ENCODE peak calls at places on chromosomes 12 and 14, in six cellular contexts. N is neural crest cell, B is DND-41, V is tibial artery, K is progenitor cell of endocrine pancreas, M is fibroblast of mammary gland. F is an unnamed sample.

GRCh38 chr14:30896435-30896834 is 22.1 kb downstream of the COCH start:
- DNase-seq in N (no peak), B (no peak), V (no peak), K (no peak), M (no peak), F (no peak)

GRCh38 chr14:67241416-67242362 is at the start of gene PALS1:
- DNase-seq in N (peak; percentile 74), B (no peak), V (no peak), K (peak; percentile 77), M (peak; percentile 87), F (no peak)

GRCh38 chr12:101667591-101667990 is 29.8 kb upstream of the CHPT1 start:
- DNase-seq in N (no peak), B (no peak), V (no peak), K (no peak), M (no peak), F (no peak)

GRCh38 chr14:60233251-60233650 is 15.8 kb upstream of the PPM1A start:
- DNase-seq in N (no peak), B (no peak), V (no peak), K (no peak), M (no peak), F (no peak)

GRCh38 chr12:93167841-93168492 is 209.8 kb upstream of the NUDT4 start:
- DNase-seq in N (no peak), B (no peak), V (no peak), K (no peak), M (no peak), F (no peak)

GRCh38 chr14:36655963-36656768 is 5.5 kb upstream of the PAX9 start:
- DNase-seq in N (peak; percentile 66), B (no peak), V (no peak), K (peak; percentile 67), M (peak; percentile 19), F (no peak)

GRCh38 chr14:78127233-78127632 is 42.9 kb upstream of the NRXN3 start:
- DNase-seq in N (no peak), B (no peak), V (no peak), K (no peak), M (no peak), F (no peak)

GRCh38 chr14:80584638-80585505 is 356.7 kb downstream of the CEP128 start:
- DNase-seq in N (no peak), B (no peak), V (no peak), K (no peak), M (peak; percentile 49), F (no peak)

GRCh38 chr14:55514819-55515470 is 65.1 kb upstream of the KTN1 start:
- DNase-seq in N (no peak), B (no peak), V (no peak), K (no peak), M (peak; percentile 85), F (no peak)

GRCh38 chr12:96478011-96478410 is 11.4 kb upstream of the CFAP54 start:
- DNase-seq in N (no peak), B (no peak), V (no peak), K (no peak), M (no peak), F (no peak)

GRCh38 chr12:44839785-44840184 is 36.3 kb downstream of the NELL2 start:
- DNase-seq in N (no peak), B (no peak), V (no peak), K (no peak), M (no peak), F (no peak)

GRCh38 chr12:11795910-11796459 is 146.5 kb downstream of the ETV6 start:
- DNase-seq in N (no peak), B (no peak), V (no peak), K (no peak), M (peak; percentile 53), F (no peak)

GRCh38 chr12:95520825-95521224 is 30.5 kb downstream of the USP44 start:
- DNase-seq in N (no peak), B (no peak), V (no peak), K (no peak), M (no peak), F (no peak)

GRCh38 chr12:26567126-26567525 is 265.9 kb downstream of the ITPR2 start:
- DNase-seq in N (no peak), B (no peak), V (no peak), K (no peak), M (no peak), F (no peak)

GRCh38 chr12:52121848-52122838 is 42.6 kb downstream of the SMIM41 start:
- DNase-seq in N (peak; percentile 71), B (peak; percentile 72), V (no peak), K (peak; percentile 64), M (peak; percentile 50), F (peak; percentile 52)

GRCh38 chr14:41285193-41285748 is 321.4 kb upstream of the LRFN5 start:
- DNase-seq in N (peak; percentile 60), B (peak; percentile 41), V (no peak), K (peak; percentile 35), M (peak; percentile 58), F (peak; percentile 44)

GRCh38 chr12:93198086-93198485 is 179.6 kb upstream of the NUDT4 start:
- DNase-seq in N (no peak), B (no peak), V (no peak), K (no peak), M (peak; percentile 86), F (no peak)

GRCh38 chr14:66432334-66432733 is 53.8 kb upstream of the CCDC196 start:
- DNase-seq in N (no peak), B (no peak), V (no peak), K (no peak), M (no peak), F (no peak)

GRCh38 chr12:53289891-53290290 is 5.5 kb upstream of the PFDN5 start:
- DNase-seq in N (no peak), B (no peak), V (no peak), K (no peak), M (peak; percentile 67), F (no peak)

GRCh38 chr14:72845196-72845595 is 48.7 kb downstream of the DPF3 start:
- DNase-seq in N (no peak), B (no peak), V (no peak), K (no peak), M (no peak), F (no peak)

GRCh38 chr14:33457617-33458016 is 493.3 kb downstream of the EGLN3 start:
- DNase-seq in N (no peak), B (no peak), V (no peak), K (no peak), M (no peak), F (no peak)

GRCh38 chr14:55891692-55892091 is 226.5 kb upstream of the PELI2 start:
- DNase-seq in N (no peak), B (no peak), V (no peak), K (no peak), M (no peak), F (no peak)

GRCh38 chr14:102913341-102914211 is 8.9 kb upstream of the AMN start:
- DNase-seq in N (no peak), B (no peak), V (peak; percentile 65), K (no peak), M (no peak), F (no peak)

GRCh38 chr14:97524579-97525319 is 727.6 kb downstream of the VRK1 start:
- DNase-seq in N (no peak), B (peak; percentile 41), V (no peak), K (no peak), M (no peak), F (no peak)

GRCh38 chr14:68643673-68644072 is 149.2 kb downstream of the ZFP36L1 start:
- DNase-seq in N (no peak), B (no peak), V (peak; percentile 21), K (no peak), M (no peak), F (no peak)

GRCh38 chr12:21945002-21945401 is 3.8 kb upstream of the ABCC9 start:
- DNase-seq in N (no peak), B (no peak), V (no peak), K (no peak), M (no peak), F (no peak)

GRCh38 chr12:121805171-121805687 is 1.4 kb downstream of the SETD1B start:
- DNase-seq in N (no peak), B (peak; percentile 47), V (peak; percentile 71), K (no peak), M (peak; percentile 38), F (no peak)

GRCh38 chr12:109735051-109735521 is 21.5 kb downstream of the FAM222A start:
- DNase-seq in N (no peak), B (no peak), V (peak; percentile 31), K (peak; percentile 6), M (no peak), F (no peak)

GRCh38 chr12:96774501-96775256 is 132.4 kb upstream of the NEDD1 start:
- DNase-seq in N (no peak), B (no peak), V (no peak), K (no peak), M (no peak), F (no peak)

GRCh38 chr12:121087467-121088207 is 45.0 kb upstream of the P2RX7 start:
- DNase-seq in N (no peak), B (peak; percentile 36), V (no peak), K (no peak), M (no peak), F (no peak)

GRCh38 chr12:82760423-82760822 is 73.7 kb downstream of the TMTC2 start:
- DNase-seq in N (no peak), B (no peak), V (no peak), K (no peak), M (no peak), F (no peak)

GRCh38 chr12:27468241-27468640 is 21.7 kb downstream of the SMCO2 start:
- DNase-seq in N (no peak), B (no peak), V (no peak), K (no peak), M (peak; percentile 11), F (no peak)

GRCh38 chr14:103257211-103257962 is 76.7 kb upstream of the EIF5 start:
- DNase-seq in N (no peak), B (no peak), V (no peak), K (no peak), M (peak; percentile 61), F (no peak)

GRCh38 chr12:54229624-54230212 is 40.9 kb upstream of the SMUG1 start:
- DNase-seq in N (no peak), B (no peak), V (no peak), K (no peak), M (peak; percentile 100), F (no peak)

GRCh38 chr14:79304279-79304678 is 907.0 kb downstream of the DIO2 start:
- DNase-seq in N (no peak), B (no peak), V (no peak), K (no peak), M (no peak), F (no peak)
- TF ChIP-seq CTCF in N (no peak), B (no peak), V (no peak), K (no peak), M (no peak), F (no peak)

GRCh38 chr12:23253191-23253590 is 628.2 kb downstream of the ETNK1 start:
- DNase-seq in N (no peak), B (no peak), V (no peak), K (no peak), M (peak; percentile 19), F (no peak)
- TF ChIP-seq CTCF in N (no peak), B (no peak), V (no peak), K (no peak), M (no peak), F (no peak)

GRCh38 chr14:93332032-93332852 is 594 bp downstream of the BTBD7 start:
- DNase-seq in N (peak; percentile 53), B (peak; percentile 45), V (peak; percentile 80), K (peak; percentile 68), M (peak; percentile 27), F (no peak)
- TF ChIP-seq CTCF in N (peak; percentile 44), B (no peak), V (no peak), K (peak; percentile 29), M (no peak), F (no peak)

GRCh38 chr14:42909659-42910058 is 1303.0 kb downstream of the LRFN5 start:
- DNase-seq in N (no peak), B (no peak), V (no peak), K (no peak), M (no peak), F (no peak)

GRCh38 chr14:42911642-42912041 is 1305.0 kb downstream of the LRFN5 start:
- DNase-seq in N (no peak), B (no peak), V (no peak), K (no peak), M (peak; percentile 8), F (no peak)
- TF ChIP-seq CTCF in N (peak; percentile 24), B (no peak), V (no peak), K (no peak), M (peak; percentile 26), F (no peak)